ENCODE peak calls at places on chromosomes 12 and 14, in five cellular contexts. One of them, this sample, is unnamed.

GRCh38 chr14:99234982-99235491 is 37.0 kb downstream of the BCL11B start:
- DNase-seq in MCF 10A: no peak
- DNase-seq in hippocampal formation: no peak
- DNase-seq in stimulated activated CD4-positive, alpha-beta T cell treated with anti-CD3 and anti-CD28 coated beads, Interleukin-1b, Interleukin-23, amount 100 ng/mL, for 1 hour: peak; percentile 70
- DNase-seq in activated T-cell treated with anti-CD3 and anti-CD28 coated beads for 1 hour: peak; percentile 61
- DNase-seq in this sample: peak; percentile 89

GRCh38 chr12:48811454-48812090 is 6.7 kb upstream of the CACNB3 start:
- DNase-seq in MCF 10A: no peak
- DNase-seq in hippocampal formation: no peak
- DNase-seq in stimulated activated CD4-positive, alpha-beta T cell treated with anti-CD3 and anti-CD28 coated beads, Interleukin-1b, Interleukin-23, amount 100 ng/mL, for 1 hour: no peak
- DNase-seq in activated T-cell treated with anti-CD3 and anti-CD28 coated beads for 1 hour: no peak
- DNase-seq in this sample: no peak

GRCh38 chr12:90677055-90677454 is 277.9 kb downstream of the CCER1 start:
- DNase-seq in MCF 10A: no peak
- DNase-seq in hippocampal formation: no peak
- DNase-seq in stimulated activated CD4-positive, alpha-beta T cell treated with anti-CD3 and anti-CD28 coated beads, Interleukin-1b, Interleukin-23, amount 100 ng/mL, for 1 hour: no peak
- DNase-seq in activated T-cell treated with anti-CD3 and anti-CD28 coated beads for 1 hour: no peak
- DNase-seq in this sample: no peak

GRCh38 chr12:48865441-48866290 is at the start of gene RND1:
- DNase-seq in MCF 10A: peak; percentile 95
- DNase-seq in hippocampal formation: peak; percentile 92
- DNase-seq in stimulated activated CD4-positive, alpha-beta T cell treated with anti-CD3 and anti-CD28 coated beads, Interleukin-1b, Interleukin-23, amount 100 ng/mL, for 1 hour: peak; percentile 56
- DNase-seq in activated T-cell treated with anti-CD3 and anti-CD28 coated beads for 1 hour: peak; percentile 64
- DNase-seq in this sample: peak; percentile 91

GRCh38 chr12:9969673-9970072 is 1.5 kb upstream of the CLEC12A start:
- DNase-seq in MCF 10A: no peak
- DNase-seq in hippocampal formation: no peak
- DNase-seq in stimulated activated CD4-positive, alpha-beta T cell treated with anti-CD3 and anti-CD28 coated beads, Interleukin-1b, Interleukin-23, amount 100 ng/mL, for 1 hour: no peak
- DNase-seq in activated T-cell treated with anti-CD3 and anti-CD28 coated beads for 1 hour: no peak
- DNase-seq in this sample: no peak

GRCh38 chr14:74579447-74580274 is 32.4 kb downstream of the LTBP2 start:
- DNase-seq in MCF 10A: peak; percentile 89
- DNase-seq in hippocampal formation: no peak
- DNase-seq in stimulated activated CD4-positive, alpha-beta T cell treated with anti-CD3 and anti-CD28 coated beads, Interleukin-1b, Interleukin-23, amount 100 ng/mL, for 1 hour: no peak
- DNase-seq in activated T-cell treated with anti-CD3 and anti-CD28 coated beads for 1 hour: no peak
- DNase-seq in this sample: peak; percentile 86

GRCh38 chr12:52209321-52209720 is 17.5 kb upstream of the KRT80 start:
- DNase-seq in MCF 10A: peak; percentile 68
- DNase-seq in hippocampal formation: no peak
- DNase-seq in stimulated activated CD4-positive, alpha-beta T cell treated with anti-CD3 and anti-CD28 coated beads, Interleukin-1b, Interleukin-23, amount 100 ng/mL, for 1 hour: no peak
- DNase-seq in activated T-cell treated with anti-CD3 and anti-CD28 coated beads for 1 hour: no peak
- DNase-seq in this sample: no peak

GRCh38 chr12:57844725-57845477 is 1.6 kb downstream of the CTDSP2 start:
- DNase-seq in MCF 10A: peak; percentile 84
- DNase-seq in hippocampal formation: no peak
- DNase-seq in stimulated activated CD4-positive, alpha-beta T cell treated with anti-CD3 and anti-CD28 coated beads, Interleukin-1b, Interleukin-23, amount 100 ng/mL, for 1 hour: peak; percentile 13
- DNase-seq in activated T-cell treated with anti-CD3 and anti-CD28 coated beads for 1 hour: no peak
- DNase-seq in this sample: peak; percentile 65

GRCh38 chr12:48003226-48004038 is 844 bp downstream of the COL2A1 start:
- DNase-seq in MCF 10A: no peak
- DNase-seq in hippocampal formation: no peak
- DNase-seq in stimulated activated CD4-positive, alpha-beta T cell treated with anti-CD3 and anti-CD28 coated beads, Interleukin-1b, Interleukin-23, amount 100 ng/mL, for 1 hour: no peak
- DNase-seq in activated T-cell treated with anti-CD3 and anti-CD28 coated beads for 1 hour: no peak
- DNase-seq in this sample: peak; percentile 35

GRCh38 chr14:71119075-71119474 is 211.8 kb downstream of the PCNX1 start:
- DNase-seq in MCF 10A: peak; percentile 38
- DNase-seq in hippocampal formation: no peak
- DNase-seq in stimulated activated CD4-positive, alpha-beta T cell treated with anti-CD3 and anti-CD28 coated beads, Interleukin-1b, Interleukin-23, amount 100 ng/mL, for 1 hour: no peak
- DNase-seq in activated T-cell treated with anti-CD3 and anti-CD28 coated beads for 1 hour: no peak
- DNase-seq in this sample: peak; percentile 15

GRCh38 chr12:121214855-121215745 is 5.2 kb downstream of the P2RX4 start:
- DNase-seq in MCF 10A: peak; percentile 87
- DNase-seq in hippocampal formation: peak; percentile 32
- DNase-seq in stimulated activated CD4-positive, alpha-beta T cell treated with anti-CD3 and anti-CD28 coated beads, Interleukin-1b, Interleukin-23, amount 100 ng/mL, for 1 hour: no peak
- DNase-seq in activated T-cell treated with anti-CD3 and anti-CD28 coated beads for 1 hour: no peak
- DNase-seq in this sample: no peak

GRCh38 chr12:72632286-72632685 is 360.1 kb downstream of the TRHDE start:
- DNase-seq in MCF 10A: peak; percentile 5
- DNase-seq in hippocampal formation: no peak
- DNase-seq in stimulated activated CD4-positive, alpha-beta T cell treated with anti-CD3 and anti-CD28 coated beads, Interleukin-1b, Interleukin-23, amount 100 ng/mL, for 1 hour: no peak
- DNase-seq in activated T-cell treated with anti-CD3 and anti-CD28 coated beads for 1 hour: no peak
- DNase-seq in this sample: no peak

GRCh38 chr12:3207174-3207573 is 130.0 kb downstream of the TSPAN9 start:
- DNase-seq in MCF 10A: no peak
- DNase-seq in hippocampal formation: no peak
- DNase-seq in stimulated activated CD4-positive, alpha-beta T cell treated with anti-CD3 and anti-CD28 coated beads, Interleukin-1b, Interleukin-23, amount 100 ng/mL, for 1 hour: no peak
- DNase-seq in activated T-cell treated with anti-CD3 and anti-CD28 coated beads for 1 hour: no peak
- DNase-seq in this sample: no peak

GRCh38 chr12:83016226-83016835 is 329.6 kb downstream of the TMTC2 start:
- DNase-seq in MCF 10A: peak; percentile 91
- DNase-seq in hippocampal formation: no peak
- DNase-seq in stimulated activated CD4-positive, alpha-beta T cell treated with anti-CD3 and anti-CD28 coated beads, Interleukin-1b, Interleukin-23, amount 100 ng/mL, for 1 hour: no peak
- DNase-seq in activated T-cell treated with anti-CD3 and anti-CD28 coated beads for 1 hour: no peak
- DNase-seq in this sample: no peak

GRCh38 chr12:67797316-67797741 is 148.8 kb downstream of the DYRK2 start:
- DNase-seq in MCF 10A: peak; percentile 5
- DNase-seq in hippocampal formation: no peak
- DNase-seq in stimulated activated CD4-positive, alpha-beta T cell treated with anti-CD3 and anti-CD28 coated beads, Interleukin-1b, Interleukin-23, amount 100 ng/mL, for 1 hour: no peak
- DNase-seq in activated T-cell treated with anti-CD3 and anti-CD28 coated beads for 1 hour: no peak
- DNase-seq in this sample: no peak

GRCh38 chr12:94175763-94176660 is 27.6 kb downstream of the PLXNC1 start:
- DNase-seq in MCF 10A: peak; percentile 50
- DNase-seq in hippocampal formation: no peak
- DNase-seq in stimulated activated CD4-positive, alpha-beta T cell treated with anti-CD3 and anti-CD28 coated beads, Interleukin-1b, Interleukin-23, amount 100 ng/mL, for 1 hour: no peak
- DNase-seq in activated T-cell treated with anti-CD3 and anti-CD28 coated beads for 1 hour: no peak
- DNase-seq in this sample: no peak

GRCh38 chr12:2198088-2198501 is 145.3 kb downstream of the CACNA1C start:
- DNase-seq in MCF 10A: peak; percentile 66
- DNase-seq in hippocampal formation: no peak
- DNase-seq in stimulated activated CD4-positive, alpha-beta T cell treated with anti-CD3 and anti-CD28 coated beads, Interleukin-1b, Interleukin-23, amount 100 ng/mL, for 1 hour: no peak
- DNase-seq in activated T-cell treated with anti-CD3 and anti-CD28 coated beads for 1 hour: no peak
- DNase-seq in this sample: no peak

GRCh38 chr14:60744566-60744965 is 10.0 kb downstream of the MNAT1 start:
- DNase-seq in MCF 10A: no peak
- DNase-seq in hippocampal formation: no peak
- DNase-seq in stimulated activated CD4-positive, alpha-beta T cell treated with anti-CD3 and anti-CD28 coated beads, Interleukin-1b, Interleukin-23, amount 100 ng/mL, for 1 hour: no peak
- DNase-seq in activated T-cell treated with anti-CD3 and anti-CD28 coated beads for 1 hour: no peak
- DNase-seq in this sample: no peak

GRCh38 chr12:3594966-3595365 is 104.0 kb downstream of the PRMT8 start:
- DNase-seq in MCF 10A: no peak
- DNase-seq in hippocampal formation: no peak
- DNase-seq in stimulated activated CD4-positive, alpha-beta T cell treated with anti-CD3 and anti-CD28 coated beads, Interleukin-1b, Interleukin-23, amount 100 ng/mL, for 1 hour: no peak
- DNase-seq in activated T-cell treated with anti-CD3 and anti-CD28 coated beads for 1 hour: no peak
- DNase-seq in this sample: no peak

GRCh38 chr12:127145929-127146789 is 1120.8 kb upstream of the TMEM132C start:
- DNase-seq in MCF 10A: no peak
- DNase-seq in hippocampal formation: peak; percentile 43
- DNase-seq in stimulated activated CD4-positive, alpha-beta T cell treated with anti-CD3 and anti-CD28 coated beads, Interleukin-1b, Interleukin-23, amount 100 ng/mL, for 1 hour: peak; percentile 53
- DNase-seq in activated T-cell treated with anti-CD3 and anti-CD28 coated beads for 1 hour: peak; percentile 65
- DNase-seq in this sample: peak; percentile 72

GRCh38 chr12:50934981-50935807 is 17.1 kb upstream of the HIGD1C start:
- DNase-seq in MCF 10A: no peak
- DNase-seq in hippocampal formation: no peak
- DNase-seq in stimulated activated CD4-positive, alpha-beta T cell treated with anti-CD3 and anti-CD28 coated beads, Interleukin-1b, Interleukin-23, amount 100 ng/mL, for 1 hour: no peak
- DNase-seq in activated T-cell treated with anti-CD3 and anti-CD28 coated beads for 1 hour: no peak
- DNase-seq in this sample: no peak

GRCh38 chr12:124917135-124917840 is 2.8 kb upstream of the UBC start:
- DNase-seq in MCF 10A: peak; percentile 100
- DNase-seq in hippocampal formation: no peak
- DNase-seq in stimulated activated CD4-positive, alpha-beta T cell treated with anti-CD3 and anti-CD28 coated beads, Interleukin-1b, Interleukin-23, amount 100 ng/mL, for 1 hour: peak; percentile 67
- DNase-seq in activated T-cell treated with anti-CD3 and anti-CD28 coated beads for 1 hour: peak; percentile 81
- DNase-seq in this sample: peak; percentile 97

GRCh38 chr12:70929029-70929428 is 8.5 kb upstream of the PTPRR start:
- DNase-seq in MCF 10A: no peak
- DNase-seq in hippocampal formation: no peak
- DNase-seq in stimulated activated CD4-positive, alpha-beta T cell treated with anti-CD3 and anti-CD28 coated beads, Interleukin-1b, Interleukin-23, amount 100 ng/mL, for 1 hour: no peak
- DNase-seq in activated T-cell treated with anti-CD3 and anti-CD28 coated beads for 1 hour: no peak
- DNase-seq in this sample: no peak

GRCh38 chr14:93788557-93789365 is 476 bp upstream of the PRIMA1 start:
- DNase-seq in MCF 10A: peak; percentile 42
- DNase-seq in hippocampal formation: peak; percentile 66
- DNase-seq in stimulated activated CD4-positive, alpha-beta T cell treated with anti-CD3 and anti-CD28 coated beads, Interleukin-1b, Interleukin-23, amount 100 ng/mL, for 1 hour: no peak
- DNase-seq in activated T-cell treated with anti-CD3 and anti-CD28 coated beads for 1 hour: no peak
- DNase-seq in this sample: no peak

GRCh38 chr14:24329736-24330135 is 5.1 kb downstream of the ADCY4 start:
- DNase-seq in MCF 10A: no peak
- DNase-seq in hippocampal formation: no peak
- DNase-seq in stimulated activated CD4-positive, alpha-beta T cell treated with anti-CD3 and anti-CD28 coated beads, Interleukin-1b, Interleukin-23, amount 100 ng/mL, for 1 hour: no peak
- DNase-seq in activated T-cell treated with anti-CD3 and anti-CD28 coated beads for 1 hour: peak; percentile 30
- DNase-seq in this sample: peak; percentile 85

GRCh38 chr12:108967869-108968540 is 52.9 kb downstream of the SVOP start:
- DNase-seq in MCF 10A: peak; percentile 27
- DNase-seq in hippocampal formation: no peak
- DNase-seq in stimulated activated CD4-positive, alpha-beta T cell treated with anti-CD3 and anti-CD28 coated beads, Interleukin-1b, Interleukin-23, amount 100 ng/mL, for 1 hour: no peak
- DNase-seq in activated T-cell treated with anti-CD3 and anti-CD28 coated beads for 1 hour: no peak
- DNase-seq in this sample: no peak

GRCh38 chr14:32709072-32709471 is 229.6 kb upstream of the NPAS3 start:
- DNase-seq in MCF 10A: peak; percentile 30
- DNase-seq in hippocampal formation: peak; percentile 58
- DNase-seq in stimulated activated CD4-positive, alpha-beta T cell treated with anti-CD3 and anti-CD28 coated beads, Interleukin-1b, Interleukin-23, amount 100 ng/mL, for 1 hour: no peak
- DNase-seq in activated T-cell treated with anti-CD3 and anti-CD28 coated beads for 1 hour: no peak
- DNase-seq in this sample: no peak

GRCh38 chr12:89945123-89945522 is 236.5 kb upstream of the ATP2B1 start:
- DNase-seq in MCF 10A: no peak
- DNase-seq in hippocampal formation: no peak
- DNase-seq in stimulated activated CD4-positive, alpha-beta T cell treated with anti-CD3 and anti-CD28 coated beads, Interleukin-1b, Interleukin-23, amount 100 ng/mL, for 1 hour: no peak
- DNase-seq in activated T-cell treated with anti-CD3 and anti-CD28 coated beads for 1 hour: no peak
- DNase-seq in this sample: no peak